ENCODE peak calls at places on chromosomes 1 and 21, in four cellular contexts. N is Caki2; A is naive thymus-derived CD8-positive, alpha-beta T cell; Y is GM03348. K is an unnamed sample.
A peak's percentile ranks its signal among the peaks of the same experiment; 100 is the strongest.

GRCh38 chr1:156692958-156693857 is 12.2 kb downstream of the CRABP2 start:
- DNase-seq in A (peak; percentile 12), N (peak; percentile 41), Y (no peak), K (peak; percentile 9)

GRCh38 chr1:25996966-25997758 is 701 bp downstream of the PAFAH2 start:
- DNase-seq in A (no peak), Y (peak; percentile 71), N (peak; percentile 13), K (no peak)

GRCh38 chr1:158819461-158820443 is 11.4 kb upstream of the MNDA start:
- DNase-seq in N (no peak), Y (no peak), A (no peak), K (no peak)

GRCh38 chr21:42411197-42411869 is 7.6 kb downstream of the UBASH3A start:
- DNase-seq in Y (no peak), A (no peak), N (no peak), K (no peak)

GRCh38 chr1:204506091-204506968 is 9.9 kb upstream of the MDM4 start:
- DNase-seq in A (peak; percentile 56), Y (peak; percentile 70), N (peak; percentile 94), K (peak; percentile 82)

GRCh38 chr1:192147626-192148025 is 10.6 kb upstream of the RGS18 start:
- DNase-seq in N (no peak), A (no peak), Y (no peak), K (no peak)

GRCh38 chr1:10687142-10687715 is 109.2 kb downstream of the CASZ1 start:
- DNase-seq in A (no peak), N (no peak), Y (no peak), K (no peak)

GRCh38 chr1:182786223-182787001 is 3.2 kb upstream of the NPL start:
- DNase-seq in Y (peak; percentile 79), A (no peak), N (peak; percentile 23), K (peak; percentile 7)

GRCh38 chr1:234928642-234929041 is 200.0 kb downstream of the TOMM20 start:
- DNase-seq in N (no peak), A (no peak), Y (no peak), K (no peak)